ENCODE peak calls at places on chromosomes 12 and 14, in five cellular contexts. One of them, this sample, is unnamed.
A peak's percentile ranks its signal among the peaks of the same experiment; 100 is the strongest.

GRCh38 chr12:115341442-115341841 is 657.5 kb upstream of the TBX3 start:
- DNase-seq in BE2C: no peak
- DNase-seq in progenitor cell of endocrine pancreas: no peak
- DNase-seq in HTR-8/SVneo: peak; percentile 81
- DNase-seq in stimulated activated CD8-positive, alpha-beta memory T cell treated with anti-CD3 and anti-CD28 coated beads, Interleukin-2, amount 100 ng/mL, for 1 hour: no peak
- DNase-seq in this sample: no peak

GRCh38 chr12:2271961-2272360 is 219.2 kb downstream of the CACNA1C start:
- DNase-seq in BE2C: no peak
- DNase-seq in progenitor cell of endocrine pancreas: no peak
- DNase-seq in HTR-8/SVneo: no peak
- DNase-seq in stimulated activated CD8-positive, alpha-beta memory T cell treated with anti-CD3 and anti-CD28 coated beads, Interleukin-2, amount 100 ng/mL, for 1 hour: no peak
- DNase-seq in this sample: no peak

GRCh38 chr14:21317433-21317832 is 37.5 kb downstream of the RPGRIP1 start:
- DNase-seq in BE2C: no peak
- DNase-seq in progenitor cell of endocrine pancreas: no peak
- DNase-seq in HTR-8/SVneo: no peak
- DNase-seq in stimulated activated CD8-positive, alpha-beta memory T cell treated with anti-CD3 and anti-CD28 coated beads, Interleukin-2, amount 100 ng/mL, for 1 hour: no peak
- DNase-seq in this sample: no peak

GRCh38 chr14:22333408-22334274 is 255.4 kb downstream of the DAD1 start:
- DNase-seq in BE2C: no peak
- DNase-seq in progenitor cell of endocrine pancreas: no peak
- DNase-seq in HTR-8/SVneo: peak; percentile 30
- DNase-seq in stimulated activated CD8-positive, alpha-beta memory T cell treated with anti-CD3 and anti-CD28 coated beads, Interleukin-2, amount 100 ng/mL, for 1 hour: no peak
- DNase-seq in this sample: no peak

GRCh38 chr12:49631336-49631907 is 8.1 kb downstream of the PRPF40B start:
- DNase-seq in BE2C: no peak
- DNase-seq in progenitor cell of endocrine pancreas: no peak
- DNase-seq in HTR-8/SVneo: no peak
- DNase-seq in stimulated activated CD8-positive, alpha-beta memory T cell treated with anti-CD3 and anti-CD28 coated beads, Interleukin-2, amount 100 ng/mL, for 1 hour: no peak
- DNase-seq in this sample: no peak

GRCh38 chr12:101775814-101776213 is 36.6 kb upstream of the SYCP3 start:
- DNase-seq in BE2C: no peak
- DNase-seq in progenitor cell of endocrine pancreas: no peak
- DNase-seq in HTR-8/SVneo: no peak
- DNase-seq in stimulated activated CD8-positive, alpha-beta memory T cell treated with anti-CD3 and anti-CD28 coated beads, Interleukin-2, amount 100 ng/mL, for 1 hour: no peak
- DNase-seq in this sample: no peak

GRCh38 chr14:20657216-20658211 is 16.0 kb upstream of the OR6S1 start:
- DNase-seq in BE2C: peak; percentile 34
- DNase-seq in progenitor cell of endocrine pancreas: no peak
- DNase-seq in HTR-8/SVneo: no peak
- DNase-seq in stimulated activated CD8-positive, alpha-beta memory T cell treated with anti-CD3 and anti-CD28 coated beads, Interleukin-2, amount 100 ng/mL, for 1 hour: no peak
- DNase-seq in this sample: no peak

GRCh38 chr12:110314308-110314707 is 33.3 kb downstream of the ATP2A2 start:
- DNase-seq in BE2C: no peak
- DNase-seq in progenitor cell of endocrine pancreas: no peak
- DNase-seq in HTR-8/SVneo: peak; percentile 48
- DNase-seq in stimulated activated CD8-positive, alpha-beta memory T cell treated with anti-CD3 and anti-CD28 coated beads, Interleukin-2, amount 100 ng/mL, for 1 hour: no peak
- DNase-seq in this sample: no peak

This sample was measured in NCI-H2107.